ENCODE peak calls at places on chromosome 19, in nine cellular contexts. D is A549, J is stomach, B is endothelial cell of umbilical vein, N is IMR-90, F is uterus, L is body of pancreas, R is testis, O is upper lobe of left lung. G is an unnamed sample.

GRCh38 chr19:4103073-4103418 is 20.9 kb downstream of the MAP2K2 start:
- DNase-seq in F (no peak), O (no peak), N (no peak), J (no peak), D (no peak), B (no peak), L (no peak), R (no peak), G (no peak)

GRCh38 chr19:5070922-5071321 is 102.0 kb downstream of the KDM4B start:
- DNase-seq in N (no peak), B (no peak), J (no peak), F (no peak), R (no peak), L (no peak), D (no peak), O (peak; percentile 64), G (no peak)

GRCh38 chr19:38044267-38045111 is 137.5 kb downstream of the SIPA1L3 start:
- DNase-seq in R (no peak), O (no peak), J (no peak), B (peak; percentile 27), F (no peak), L (no peak), N (peak; percentile 68), D (peak; percentile 42), G (no peak)

GRCh38 chr19:38545596-38545995 is 72.2 kb downstream of the MAP4K1 start:
- DNase-seq in L (no peak), B (no peak), N (no peak), D (no peak), O (no peak), F (no peak), R (no peak), J (no peak), G (no peak)

GRCh38 chr19:56637976-56638555 is 4.9 kb upstream of the SMIM17 start:
- DNase-seq in B (peak; percentile 53), J (peak; percentile 28), D (peak; percentile 62), L (peak; percentile 64), F (peak; percentile 35), R (peak; percentile 97), O (no peak), N (peak; percentile 65), G (peak; percentile 50)

GRCh38 chr19:13027031-13027430 is 31.8 kb downstream of the NFIX start:
- DNase-seq in J (no peak), R (no peak), O (no peak), F (no peak), B (no peak), N (no peak), L (no peak), D (no peak), G (no peak)

GRCh38 chr19:30666301-30666803 is 294.2 kb downstream of the ZNF536 start:
- DNase-seq in J (peak; percentile 47), F (peak; percentile 43), N (peak; percentile 13), O (no peak), L (peak; percentile 72), R (peak; percentile 79), D (peak; percentile 48), B (peak; percentile 22), G (peak; percentile 44)

GRCh38 chr19:6273701-6274601 is 5.8 kb downstream of the MLLT1 start:
- DNase-seq in F (peak; percentile 77), D (no peak), O (peak; percentile 86), L (peak; percentile 87), J (peak; percentile 83), N (peak; percentile 88), R (peak; percentile 65), B (peak; percentile 83), G (no peak)

GRCh38 chr19:13102416-13102665 is 317 bp downstream of the LYL1 start:
- DNase-seq in R (no peak), B (no peak), J (no peak), N (no peak), O (no peak), F (no peak), D (no peak), L (no peak), G (no peak)

GRCh38 chr19:48393559-48394330 is at the start of gene GRIN2D:
- DNase-seq in N (peak; percentile 33), J (no peak), D (peak; percentile 68), B (peak; percentile 26), R (peak; percentile 33), F (no peak), O (peak; percentile 88), L (no peak), G (no peak)

GRCh38 chr19:28330831-28331230 is 882.1 kb downstream of the UQCRFS1 start:
- DNase-seq in R (no peak), F (no peak), D (no peak), N (no peak), O (no peak), B (peak; percentile 59), J (no peak), L (no peak), G (no peak)

GRCh38 chr19:6767081-6767356 is 216 bp downstream of the SH2D3A start:
- DNase-seq in F (no peak), L (no peak), D (no peak), B (no peak), O (no peak), J (no peak), N (no peak), R (no peak), G (no peak)

GRCh38 chr19:49639401-49640112 is 386 bp downstream of the RRAS start:
- DNase-seq in F (peak; percentile 52), L (no peak), J (no peak), O (no peak), B (no peak), N (no peak), R (no peak), D (no peak), G (no peak)
- TF ChIP-seq POLR2A in F (peak; percentile 57), L (no peak), J (no peak), O (no peak), B (no peak), N (no peak), R (no peak), D (peak; percentile 22), G (no peak)

DNA sequence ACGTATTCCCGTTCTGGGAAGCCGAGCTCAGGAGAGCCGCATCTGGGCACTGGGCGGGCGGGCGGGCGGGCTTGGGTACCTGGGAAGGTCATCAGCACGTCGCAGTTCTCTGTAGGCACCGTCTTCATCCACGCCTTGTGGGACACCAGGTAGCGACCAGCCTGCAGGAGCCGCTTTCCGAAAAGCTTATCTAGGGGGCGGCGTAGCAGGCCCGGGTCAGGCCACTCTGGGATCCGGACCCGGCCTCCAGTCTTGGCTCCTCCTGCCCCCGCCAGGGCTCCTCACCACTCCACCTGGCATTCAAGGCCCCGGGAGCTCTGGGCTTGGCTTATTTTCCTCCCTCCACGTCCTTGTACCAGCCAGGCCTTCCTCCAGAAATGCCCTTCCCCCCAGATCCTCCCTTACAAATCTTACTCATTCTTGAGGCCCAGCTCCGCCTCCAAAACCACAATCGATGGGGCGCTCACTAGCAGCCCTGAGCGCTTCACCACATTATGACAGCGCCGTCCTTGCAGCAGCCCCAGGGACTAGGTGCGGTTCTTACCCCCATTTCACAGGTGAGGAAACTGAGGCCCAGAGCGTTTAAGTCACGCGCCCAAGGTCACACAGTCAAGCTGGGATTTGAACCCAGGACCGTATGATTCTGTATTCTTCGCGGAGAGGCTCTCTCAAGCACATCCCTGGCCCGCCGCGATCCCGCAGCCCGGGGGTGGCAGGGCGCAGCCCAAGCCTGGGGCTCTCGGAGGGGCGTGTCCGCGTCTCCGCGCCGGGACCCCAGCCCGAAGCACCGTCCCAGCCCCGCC is 843 bp downstream of the ANO8 start:
- DNase-seq in D (peak; percentile 67), O (peak; percentile 48), N (peak; percentile 80), J (peak; percentile 64), B (no peak), R (no peak), F (no peak), L (peak; percentile 32), G (peak; percentile 72)
- TF ChIP-seq POLR2A in D (no peak), O (no peak), N (no peak), J (no peak), B (no peak), R (no peak), F (no peak), L (no peak), G (no peak)

DNA sequence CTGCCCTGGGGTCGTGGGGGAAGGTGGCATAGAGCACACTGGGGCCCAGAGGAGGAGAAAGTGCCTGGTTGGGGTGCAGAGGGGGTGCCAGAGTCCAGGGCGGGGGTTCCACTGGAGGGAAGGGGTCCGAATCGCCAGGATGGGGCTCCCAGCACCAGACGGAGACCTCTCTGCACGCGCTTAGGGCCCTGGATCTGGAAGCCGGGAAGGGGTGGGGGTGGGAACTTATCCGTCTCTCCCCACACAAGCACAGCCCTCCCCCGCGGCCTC is 2.8 kb downstream of the MIDN start:
- DNase-seq in N (peak; percentile 68), D (peak; percentile 86), R (peak; percentile 88), O (no peak), J (peak; percentile 72), F (peak; percentile 67), B (peak; percentile 56), L (peak; percentile 72), G (peak; percentile 81)
- TF ChIP-seq POLR2A in N (peak; percentile 48), D (no peak), R (no peak), O (no peak), J (no peak), F (no peak), B (no peak), L (no peak), G (no peak)

GRCh38 chr19:50415661-50416033 is 3.1 kb upstream of the SPIB start:
- DNase-seq in D (no peak), R (peak; percentile 28), O (peak; percentile 88), B (no peak), J (peak; percentile 49), L (no peak), N (no peak), F (no peak), G (peak; percentile 48)

GRCh38 chr19:50417138-50417849 is 1.4 kb upstream of the SPIB start:
- DNase-seq in L (peak; percentile 79), O (peak; percentile 82), B (no peak), D (peak; percentile 44), F (no peak), N (no peak), R (no peak), J (peak; percentile 56), G (no peak)

GRCh38 chr19:50416815-50417137 is 2.0 kb upstream of the SPIB start:
- DNase-seq in O (no peak), B (no peak), N (no peak), D (peak; percentile 51), F (no peak), R (no peak), L (no peak), J (no peak), G (no peak)

GRCh38 chr19:50414850-50415660 is 3.7 kb upstream of the SPIB start:
- DNase-seq in R (peak; percentile 79), N (peak; percentile 54), B (peak; percentile 60), O (peak; percentile 95), F (peak; percentile 73), D (peak; percentile 86), J (peak; percentile 79), L (peak; percentile 77), G (peak; percentile 86)

DNA sequence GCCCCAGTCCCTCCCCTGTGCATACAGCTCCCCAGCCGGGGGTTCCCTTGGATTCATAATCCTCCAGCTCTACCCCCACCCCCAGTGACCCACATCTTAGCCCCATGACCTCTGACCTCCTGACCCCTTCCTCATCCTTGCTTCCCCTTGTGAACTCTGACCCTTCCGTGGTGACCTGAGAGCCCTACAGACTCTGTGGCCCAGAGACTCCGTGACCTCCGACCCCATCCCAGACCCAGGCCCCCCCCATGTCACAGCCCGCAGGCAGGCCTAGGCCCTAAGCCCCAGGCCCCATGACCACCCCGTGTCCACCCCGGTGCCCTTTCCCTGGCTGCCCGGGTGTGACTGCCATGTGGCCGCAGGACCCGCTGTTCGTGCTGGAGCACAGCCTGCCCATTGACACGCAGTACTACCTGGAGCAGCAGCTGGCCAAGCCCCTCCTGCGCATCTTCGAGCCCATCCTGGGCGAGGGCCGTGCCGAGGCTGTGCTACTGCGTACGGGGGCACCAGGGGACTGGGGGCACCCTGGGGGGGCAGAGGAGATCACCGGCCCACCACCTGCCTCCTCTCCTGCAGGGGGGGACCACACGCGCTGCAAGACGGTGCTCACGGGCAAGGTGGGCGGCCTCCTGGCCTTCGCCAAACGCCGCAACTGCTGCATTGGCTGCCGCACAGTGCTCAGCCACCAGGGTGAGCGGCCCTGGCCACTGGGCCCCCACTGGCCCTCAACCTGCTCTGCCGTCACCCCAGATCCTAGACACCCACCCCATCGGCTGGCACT is 2.5 kb upstream of the SPIB start:
- DNase-seq in N (no peak), D (no peak), R (no peak), B (no peak), F (no peak), O (peak; percentile 81), L (no peak), J (no peak), G (no peak)
- TF ChIP-seq POLR2A in N (no peak), D (no peak), R (no peak), B (no peak), F (no peak), O (no peak), L (no peak), J (no peak), G (no peak)

G was measured in erythroblast.